ENCODE peak calls at places on chromosomes 16 and 17, in five cellular contexts. One of them, this sample, is unnamed.

GRCh38 chr17:72488542-72489272 is 367.9 kb downstream of the SOX9 start:
- DNase-seq in BE2C: no peak
- DNase-seq in uterus: no peak
- DNase-seq in PC-3: no peak
- DNase-seq in dorsolateral prefrontal cortex: no peak
- DNase-seq in this sample: no peak

GRCh38 chr17:28398280-28398981 is 7.6 kb downstream of the SLC46A1 start:
- DNase-seq in BE2C: no peak
- DNase-seq in uterus: no peak
- DNase-seq in PC-3: no peak
- DNase-seq in dorsolateral prefrontal cortex: peak
- DNase-seq in this sample: no peak

GRCh38 chr16:86355951-86356350 is 154.4 kb upstream of the FOXF1 start:
- DNase-seq in BE2C: no peak
- DNase-seq in uterus: no peak
- DNase-seq in PC-3: no peak
- DNase-seq in dorsolateral prefrontal cortex: no peak
- DNase-seq in this sample: no peak

GRCh38 chr17:64504769-64505319 is 1.2 kb downstream of the DDX5 start:
- DNase-seq in BE2C: no peak
- DNase-seq in uterus: peak
- DNase-seq in PC-3: peak
- DNase-seq in dorsolateral prefrontal cortex: no peak
- DNase-seq in this sample: no peak

GRCh38 chr16:30187556-30187865 is 4.1 kb downstream of the CORO1A start:
- DNase-seq in BE2C: no peak
- DNase-seq in uterus: no peak
- DNase-seq in PC-3: no peak
- DNase-seq in dorsolateral prefrontal cortex: no peak
- DNase-seq in this sample: no peak

GRCh38 chr17:56175299-56175935 is 22.1 kb downstream of the ANKFN1 start:
- DNase-seq in BE2C: no peak
- DNase-seq in uterus: no peak
- DNase-seq in PC-3: no peak
- DNase-seq in dorsolateral prefrontal cortex: no peak
- DNase-seq in this sample: no peak

GRCh38 chr16:74742051-74742481 is 32.6 kb downstream of the FA2H start:
- DNase-seq in BE2C: no peak
- DNase-seq in uterus: no peak
- DNase-seq in PC-3: no peak
- DNase-seq in dorsolateral prefrontal cortex: no peak
- DNase-seq in this sample: no peak

GRCh38 chr16:89237733-89238132 is 20.2 kb downstream of the ZNF778 start:
- DNase-seq in BE2C: no peak
- DNase-seq in uterus: no peak
- DNase-seq in PC-3: peak
- DNase-seq in dorsolateral prefrontal cortex: no peak
- DNase-seq in this sample: no peak

GRCh38 chr16:63720848-63721247 is 1401.0 kb downstream of the CDH11 start:
- DNase-seq in BE2C: no peak
- DNase-seq in uterus: no peak
- DNase-seq in PC-3: no peak
- DNase-seq in dorsolateral prefrontal cortex: no peak
- DNase-seq in this sample: no peak

GRCh38 chr16:5619314-5619713 is 521.7 kb upstream of the EEF2KMT start:
- DNase-seq in BE2C: peak
- DNase-seq in uterus: no peak
- DNase-seq in PC-3: no peak
- DNase-seq in dorsolateral prefrontal cortex: no peak
- DNase-seq in this sample: no peak

GRCh38 chr17:5826384-5826783 is 242.1 kb upstream of the NLRP1 start:
- DNase-seq in BE2C: no peak
- DNase-seq in uterus: no peak
- DNase-seq in PC-3: peak
- DNase-seq in dorsolateral prefrontal cortex: no peak
- DNase-seq in this sample: no peak

GRCh38 chr17:4903051-4903818 is at the start of gene CHRNE:
- DNase-seq in BE2C: peak
- DNase-seq in uterus: peak
- DNase-seq in PC-3: peak
- DNase-seq in dorsolateral prefrontal cortex: peak
- DNase-seq in this sample: peak

GRCh38 chr16:55875273-55875672 is at the start of gene CES5A:
- DNase-seq in BE2C: no peak
- DNase-seq in uterus: no peak
- DNase-seq in PC-3: no peak
- DNase-seq in dorsolateral prefrontal cortex: no peak
- DNase-seq in this sample: no peak
- TF ChIP-seq CTCF in BE2C: no peak
- TF ChIP-seq CTCF in uterus: no peak
- TF ChIP-seq CTCF in PC-3: no peak
- TF ChIP-seq CTCF in dorsolateral prefrontal cortex: no peak
- TF ChIP-seq CTCF in this sample: no peak

DNA sequence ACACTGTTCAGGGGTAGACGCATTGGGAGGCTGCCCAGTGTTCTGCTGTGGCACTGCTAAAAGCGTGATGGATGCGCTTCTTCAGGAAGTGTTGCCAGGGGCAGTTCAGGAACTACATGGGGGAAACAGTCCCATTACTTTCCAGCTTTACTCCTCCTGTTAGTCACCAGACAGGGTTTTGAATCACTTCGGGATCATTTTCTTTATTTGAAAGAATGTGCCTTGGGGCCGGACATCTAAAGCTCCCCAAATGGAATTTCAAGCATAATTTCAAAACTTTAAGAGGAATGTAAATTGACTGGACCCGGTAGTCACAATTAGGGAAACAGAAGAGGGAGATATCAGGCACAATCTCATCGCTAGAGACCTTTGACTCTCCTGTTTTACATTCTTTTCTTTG is 1.3 kb upstream of the KRTAP2-1 start:
- DNase-seq in BE2C: no peak
- DNase-seq in uterus: no peak
- DNase-seq in PC-3: peak
- DNase-seq in dorsolateral prefrontal cortex: no peak
- DNase-seq in this sample: no peak
- TF ChIP-seq CTCF in BE2C: no peak
- TF ChIP-seq CTCF in uterus: no peak
- TF ChIP-seq CTCF in PC-3: no peak
- TF ChIP-seq CTCF in dorsolateral prefrontal cortex: no peak
- TF ChIP-seq CTCF in this sample: no peak

DNA sequence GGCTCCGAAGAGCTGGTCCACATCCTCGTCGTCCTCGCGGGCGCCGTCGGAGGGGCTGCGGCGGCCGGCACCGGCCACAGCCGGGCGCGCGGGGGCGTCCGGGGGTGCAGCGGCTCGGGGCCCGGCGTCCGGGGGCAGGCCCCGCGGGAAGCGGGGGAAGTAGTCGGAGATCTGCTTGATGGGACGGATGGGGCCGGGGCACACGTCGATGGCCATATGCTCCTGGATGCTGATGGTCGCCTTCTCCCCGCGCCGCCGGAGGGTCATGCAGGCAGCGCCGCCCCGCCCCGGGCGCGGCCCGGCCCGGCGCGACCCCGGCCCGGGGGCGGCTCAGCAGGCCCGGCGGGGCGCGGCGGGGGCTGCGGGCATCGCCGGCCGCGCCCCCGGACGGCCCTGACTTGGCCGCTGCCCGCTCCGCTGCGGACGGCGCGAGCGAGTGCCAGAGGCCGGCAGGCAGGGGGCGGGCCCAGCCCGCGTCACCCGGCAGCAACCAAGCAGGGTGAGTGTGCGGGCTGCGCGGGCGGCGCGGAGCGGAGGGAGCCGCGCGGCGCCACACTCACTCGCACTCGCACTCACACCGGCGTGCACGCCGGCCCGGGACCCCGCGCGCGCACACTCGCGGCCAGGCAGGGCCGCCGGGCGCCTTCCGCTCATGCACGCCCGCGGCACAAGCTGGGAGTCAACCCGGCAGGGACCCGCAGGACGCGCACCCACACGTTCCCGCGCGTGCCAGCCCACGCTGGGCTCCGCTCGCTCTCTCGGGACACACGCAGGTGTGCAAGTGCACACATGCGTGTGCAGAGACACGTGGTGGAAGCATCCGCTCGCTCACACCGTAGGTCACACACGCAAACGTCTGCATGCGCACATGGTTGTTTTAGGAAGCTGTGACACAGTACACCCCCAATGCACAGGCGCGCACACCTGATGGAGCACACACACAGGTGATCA is at the start of gene DOC2B:
- DNase-seq in BE2C: peak
- DNase-seq in uterus: no peak
- DNase-seq in PC-3: peak
- DNase-seq in dorsolateral prefrontal cortex: no peak
- DNase-seq in this sample: no peak
- TF ChIP-seq CTCF in BE2C: no peak
- TF ChIP-seq CTCF in uterus: no peak
- TF ChIP-seq CTCF in PC-3: no peak
- TF ChIP-seq CTCF in dorsolateral prefrontal cortex: no peak
- TF ChIP-seq CTCF in this sample: peak

GRCh38 chr17:33689725-33690124 is 396.6 kb upstream of the ASIC2 start:
- DNase-seq in BE2C: no peak
- DNase-seq in uterus: no peak
- DNase-seq in PC-3: peak
- DNase-seq in dorsolateral prefrontal cortex: no peak
- DNase-seq in this sample: no peak
- TF ChIP-seq CTCF in BE2C: peak
- TF ChIP-seq CTCF in uterus: no peak
- TF ChIP-seq CTCF in PC-3: peak
- TF ChIP-seq CTCF in dorsolateral prefrontal cortex: no peak
- TF ChIP-seq CTCF in this sample: no peak

GRCh38 chr17:81907219-81908145 is 3.7 kb downstream of the PCYT2 start:
- DNase-seq in BE2C: no peak
- DNase-seq in uterus: peak
- DNase-seq in PC-3: no peak
- DNase-seq in dorsolateral prefrontal cortex: no peak
- DNase-seq in this sample: no peak
- TF ChIP-seq CTCF in BE2C: peak
- TF ChIP-seq CTCF in uterus: no peak
- TF ChIP-seq CTCF in PC-3: peak
- TF ChIP-seq CTCF in dorsolateral prefrontal cortex: no peak
- TF ChIP-seq CTCF in this sample: no peak

GRCh38 chr16:28873543-28874201 is 4.6 kb upstream of the ATP2A1 start:
- DNase-seq in BE2C: peak
- DNase-seq in uterus: no peak
- DNase-seq in PC-3: peak
- DNase-seq in dorsolateral prefrontal cortex: no peak
- DNase-seq in this sample: no peak
- TF ChIP-seq CTCF in BE2C: peak
- TF ChIP-seq CTCF in uterus: no peak
- TF ChIP-seq CTCF in PC-3: peak
- TF ChIP-seq CTCF in dorsolateral prefrontal cortex: peak
- TF ChIP-seq CTCF in this sample: peak

DNA sequence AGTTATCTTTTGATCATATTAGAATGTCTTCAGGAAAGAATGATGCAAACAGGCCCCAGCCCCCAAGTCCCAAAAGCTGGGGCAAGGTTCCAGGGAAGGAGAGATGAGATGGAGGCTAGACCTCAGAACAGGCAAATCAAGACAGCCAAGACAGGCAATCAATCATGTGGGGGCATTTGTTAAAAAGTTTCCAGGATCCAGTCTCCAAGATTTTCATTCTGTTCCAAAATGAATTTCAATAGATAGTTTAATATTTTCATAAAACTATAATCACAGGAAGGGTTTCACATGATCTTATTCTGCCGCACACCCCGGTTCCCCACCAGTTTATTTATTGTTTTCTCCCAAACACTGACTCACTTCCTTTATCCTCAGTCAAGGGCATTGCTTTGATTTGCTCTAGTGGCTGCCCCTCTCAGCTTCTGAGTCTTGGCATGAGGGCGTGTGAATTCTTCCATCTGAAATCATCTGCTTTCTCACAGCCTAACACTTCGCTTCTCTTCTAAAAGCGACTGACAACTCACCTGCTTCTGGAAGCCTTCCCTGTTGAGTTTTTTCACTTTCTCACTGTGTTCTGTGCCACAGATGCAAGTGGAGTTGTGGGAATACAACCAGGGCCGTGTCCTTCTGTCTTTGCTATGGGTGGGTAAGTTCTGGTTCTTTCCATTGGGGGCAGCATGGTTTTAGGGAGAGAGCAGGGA is 12.2 kb upstream of the TERF2 start:
- DNase-seq in BE2C: peak
- DNase-seq in uterus: peak
- DNase-seq in PC-3: peak
- DNase-seq in dorsolateral prefrontal cortex: peak
- DNase-seq in this sample: peak
- TF ChIP-seq CTCF in BE2C: peak
- TF ChIP-seq CTCF in uterus: peak
- TF ChIP-seq CTCF in PC-3: peak
- TF ChIP-seq CTCF in dorsolateral prefrontal cortex: peak
- TF ChIP-seq CTCF in this sample: peak

DNA sequence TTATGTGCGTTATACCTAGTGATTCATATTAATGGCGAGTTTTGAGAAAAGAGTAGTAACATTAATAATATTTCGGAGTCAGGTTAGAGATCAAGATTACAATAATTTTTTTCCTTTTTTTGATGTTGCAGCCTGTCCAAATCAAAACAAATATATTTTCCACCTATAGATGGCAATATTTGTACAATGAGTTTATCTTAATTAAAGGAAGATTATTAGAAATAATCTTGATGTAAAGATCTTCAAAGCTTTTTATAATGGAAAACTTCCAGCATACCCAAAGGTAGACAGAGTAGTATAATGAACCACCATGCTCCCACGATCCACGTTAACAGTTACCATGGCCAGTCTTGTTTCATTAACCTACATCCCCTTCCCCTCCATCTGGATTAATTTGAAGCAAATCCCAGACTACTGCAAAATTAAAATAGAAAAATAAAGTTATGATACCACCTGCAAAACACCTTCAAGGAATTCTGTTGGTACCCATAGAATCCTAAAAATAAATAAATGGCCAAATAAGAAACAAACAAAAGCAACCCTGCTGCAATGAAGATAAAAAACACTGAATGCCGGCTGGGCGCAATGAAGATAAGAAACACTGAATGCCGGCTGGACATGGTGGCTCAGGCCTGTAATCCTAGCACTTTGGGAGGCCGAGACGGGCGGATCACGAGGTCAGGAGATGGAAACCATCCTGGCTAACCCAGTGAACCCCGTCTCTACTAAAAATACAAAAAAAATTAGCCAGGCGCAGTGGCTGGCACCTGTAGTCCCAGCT is 46.5 kb upstream of the GINS3 start:
- DNase-seq in BE2C: no peak
- DNase-seq in uterus: no peak
- DNase-seq in PC-3: peak
- DNase-seq in dorsolateral prefrontal cortex: no peak
- DNase-seq in this sample: no peak
- TF ChIP-seq CTCF in BE2C: no peak
- TF ChIP-seq CTCF in uterus: no peak
- TF ChIP-seq CTCF in PC-3: peak
- TF ChIP-seq CTCF in dorsolateral prefrontal cortex: peak
- TF ChIP-seq CTCF in this sample: peak